ENCODE peak calls at places on chromosomes 3 and 15, in six cellular contexts. I, Y, R, F, B and V are unnamed samples.

GRCh38 chr3:184466413-184466960 is 86.6 kb downstream of the CHRD start:
- DNase-seq in I (peak; percentile 14), Y (no peak), R (peak; percentile 46), F (peak; percentile 7), B (no peak), V (no peak)

GRCh38 chr3:25294406-25294805 is 133.7 kb upstream of the RARB start:
- DNase-seq in I (no peak), Y (no peak), R (no peak), F (no peak), B (no peak), V (no peak)

GRCh38 chr3:160756907-160757623 is 1.0 kb downstream of the PPM1L start:
- DNase-seq in I (peak; percentile 34), Y (peak; percentile 53), R (no peak), F (no peak), B (no peak), V (no peak)

GRCh38 chr3:105401691-105402149 is 35.0 kb downstream of the ALCAM start:
- DNase-seq in I (no peak), Y (no peak), R (no peak), F (no peak), B (peak; percentile 59), V (no peak)

GRCh38 chr3:138440137-138440536 is 5.7 kb downstream of the ESYT3 start:
- DNase-seq in I (no peak), Y (peak; percentile 21), R (no peak), F (no peak), B (peak; percentile 28), V (no peak)

GRCh38 chr15:39506146-39506545 is 74.7 kb upstream of the THBS1 start:
- DNase-seq in I (no peak), Y (no peak), R (no peak), F (no peak), B (no peak), V (no peak)

GRCh38 chr3:8482960-8483665 is 18.5 kb upstream of the LMCD1 start:
- DNase-seq in I (no peak), Y (peak; percentile 81), R (peak; percentile 72), F (peak; percentile 64), B (peak; percentile 94), V (peak; percentile 74)

GRCh38 chr15:66613743-66614142 is 47.9 kb upstream of the LCTL start:
- DNase-seq in I (no peak), Y (no peak), R (no peak), F (no peak), B (no peak), V (no peak)

GRCh38 chr3:171175840-171176239 is 149.3 kb upstream of the SLC2A2 start:
- DNase-seq in I (no peak), Y (no peak), R (no peak), F (no peak), B (no peak), V (no peak)

GRCh38 chr3:144242797-144243196 is 271.2 kb downstream of the DIPK2A start:
- DNase-seq in I (no peak), Y (no peak), R (no peak), F (no peak), B (no peak), V (no peak)

GRCh38 chr3:10370429-10370828 is 49.5 kb upstream of the SEC13 start:
- DNase-seq in I (no peak), Y (no peak), R (no peak), F (no peak), B (peak; percentile 69), V (no peak)

GRCh38 chr3:126859415-126860246 is 123.3 kb upstream of the PLXNA1 start:
- DNase-seq in I (no peak), Y (no peak), R (no peak), F (no peak), B (no peak), V (no peak)

GRCh38 chr3:85783331-85783730 is 824.5 kb downstream of the CADM2 start:
- DNase-seq in I (no peak), Y (no peak), R (no peak), F (no peak), B (no peak), V (no peak)

GRCh38 chr3:177827517-177828249 is 630.4 kb upstream of the TBL1XR1 start:
- DNase-seq in I (no peak), Y (no peak), R (no peak), F (no peak), B (peak; percentile 69), V (no peak)

GRCh38 chr15:75727031-75727531 is 14.4 kb upstream of the CSPG4 start:
- DNase-seq in I (no peak), Y (no peak), R (peak; percentile 16), F (no peak), B (no peak), V (no peak)

GRCh38 chr3:38404286-38404685 is 49.4 kb upstream of the ACVR2B start:
- DNase-seq in I (no peak), Y (peak; percentile 70), R (peak; percentile 31), F (no peak), B (peak; percentile 83), V (no peak)

GRCh38 chr3:162892921-162893793 is 1396.5 kb downstream of the OTOL1 start:
- DNase-seq in I (no peak), Y (no peak), R (no peak), F (no peak), B (no peak), V (no peak)

GRCh38 chr3:184559336-184559735 is 2.2 kb upstream of the EPHB3 start:
- DNase-seq in I (no peak), Y (no peak), R (no peak), F (peak; percentile 85), B (no peak), V (peak; percentile 68)

GRCh38 chr3:16398542-16399126 is 114.9 kb downstream of the RFTN1 start:
- DNase-seq in I (no peak), Y (no peak), R (no peak), F (no peak), B (no peak), V (no peak)

GRCh38 chr3:146134348-146135117 is 26.5 kb downstream of the PLOD2 start:
- DNase-seq in I (no peak), Y (no peak), R (no peak), F (no peak), B (no peak), V (no peak)

GRCh38 chr3:108221403-108221802 is 821 bp downstream of the IFT57 start:
- DNase-seq in I (no peak), Y (no peak), R (no peak), F (no peak), B (no peak), V (no peak)

GRCh38 chr3:73056365-73057150 is 4.9 kb upstream of the EBLN2 start:
- DNase-seq in I (no peak), Y (no peak), R (no peak), F (no peak), B (peak; percentile 36), V (no peak)

GRCh38 chr3:100129944-100130343 is 15.6 kb upstream of the FILIP1L start:
- DNase-seq in I (no peak), Y (no peak), R (no peak), F (no peak), B (no peak), V (no peak)

GRCh38 chr3:54755746-54756145 is 172.1 kb downstream of the LRTM1 start:
- DNase-seq in I (no peak), Y (no peak), R (no peak), F (no peak), B (no peak), V (no peak)

GRCh38 chr3:133479895-133480669 is 80.2 kb downstream of the BFSP2 start:
- DNase-seq in I (no peak), Y (no peak), R (no peak), F (peak; percentile 23), B (peak; percentile 50), V (no peak)

GRCh38 chr3:113668015-113668414 is 28.4 kb downstream of the USF3 start:
- DNase-seq in I (peak; percentile 4), Y (no peak), R (no peak), F (no peak), B (no peak), V (no peak)

GRCh38 chr3:151813777-151814176 is at the start of gene AADAC:
- DNase-seq in I (no peak), Y (no peak), R (no peak), F (no peak), B (no peak), V (no peak)

GRCh38 chr15:89978914-89979313 is 22.2 kb upstream of the ZNF710 start:
- DNase-seq in I (no peak), Y (no peak), R (no peak), F (no peak), B (no peak), V (no peak)

GRCh38 chr3:58422756-58423324 is 10.8 kb downstream of the PDHB start:
- DNase-seq in I (no peak), Y (no peak), R (no peak), F (no peak), B (peak; percentile 18), V (no peak)

GRCh38 chr15:63551400-63551799 is 45.8 kb upstream of the FBXL22 start:
- DNase-seq in I (no peak), Y (no peak), R (no peak), F (peak; percentile 55), B (no peak), V (no peak)

GRCh38 chr3:124174463-124174862 is 182.5 kb upstream of the ROPN1 start:
- DNase-seq in I (no peak), Y (no peak), R (no peak), F (peak; percentile 3), B (peak; percentile 4), V (no peak)

GRCh38 chr3:139378587-139378986 is 10.9 kb downstream of the COPB2 start:
- DNase-seq in I (no peak), Y (no peak), R (no peak), F (no peak), B (no peak), V (no peak)

GRCh38 chr15:29685156-29686078 is 136.9 kb downstream of the TJP1 start:
- DNase-seq in I (no peak), Y (no peak), R (no peak), F (no peak), B (peak; percentile 61), V (no peak)

GRCh38 chr3:85567074-85567676 is 608.4 kb downstream of the CADM2 start:
- DNase-seq in I (peak; percentile 64), Y (no peak), R (peak; percentile 26), F (peak; percentile 2), B (peak; percentile 48), V (no peak)

GRCh38 chr3:72237679-72238320 is 452.9 kb upstream of the PROK2 start:
- DNase-seq in I (no peak), Y (no peak), R (no peak), F (no peak), B (no peak), V (no peak)

GRCh38 chr15:80264031-80264430 is 12.0 kb upstream of the CTXND1 start:
- DNase-seq in I (peak; percentile 38), Y (no peak), R (no peak), F (no peak), B (no peak), V (no peak)

GRCh38 chr3:195542261-195542660 is 864 bp downstream of the PPP1R2 start:
- DNase-seq in I (no peak), Y (no peak), R (no peak), F (no peak), B (no peak), V (no peak)

GRCh38 chr3:61871646-61872045 is 310.3 kb downstream of the PTPRG start:
- DNase-seq in I (no peak), Y (no peak), R (no peak), F (no peak), B (no peak), V (no peak)

GRCh38 chr3:172511783-172512357 is 11.4 kb downstream of the TNFSF10 start:
- DNase-seq in I (no peak), Y (no peak), R (no peak), F (no peak), B (no peak), V (no peak)